ENCODE peak calls at places on chromosomes 2 and 18, in six cellular contexts. R, G, A, M, V and Z are unnamed samples.

GRCh38 chr2:191675807-191676667 is 1.9 kb upstream of the NABP1 start:
- DNase-seq in R (peak), G (peak), A (peak), M (no peak), V (peak), Z (no peak)

GRCh38 chr2:149472413-149472812 is 115.2 kb downstream of the MMADHC start:
- DNase-seq in R (no peak), G (no peak), A (no peak), M (no peak), V (no peak), Z (no peak)

GRCh38 chr2:85216051-85216431 is 82.8 kb downstream of the TCF7L1 start:
- DNase-seq in R (no peak), G (no peak), A (no peak), M (no peak), V (no peak), Z (no peak)

GRCh38 chr2:221254281-221254680 is 317.8 kb downstream of the EPHA4 start:
- DNase-seq in R (no peak), G (no peak), A (no peak), M (no peak), V (no peak), Z (no peak)

GRCh38 chr18:22109535-22109934 is 59.9 kb upstream of the GATA6 start:
- DNase-seq in R (no peak), G (no peak), A (no peak), M (no peak), V (no peak), Z (no peak)

GRCh38 chr2:86035371-86035882 is 70.3 kb downstream of the POLR1A start:
- DNase-seq in R (peak), G (no peak), A (no peak), M (no peak), V (no peak), Z (no peak)

GRCh38 chr2:76050196-76050595 is 339.5 kb upstream of the GCFC2 start:
- DNase-seq in R (no peak), G (no peak), A (peak), M (no peak), V (no peak), Z (no peak)

GRCh38 chr2:100188326-100188725 is 45.9 kb upstream of the AFF3 start:
- DNase-seq in R (no peak), G (no peak), A (no peak), M (no peak), V (no peak), Z (no peak)

GRCh38 chr2:100741880-100742814 is 77.8 kb upstream of the NPAS2 start:
- DNase-seq in R (no peak), G (no peak), A (no peak), M (no peak), V (no peak), Z (peak)

GRCh38 chr2:198930170-198930569 is 527.6 kb downstream of the SATB2 start:
- DNase-seq in R (no peak), G (no peak), A (peak), M (peak), V (no peak), Z (peak)

GRCh38 chr2:66845307-66845706 is 410.4 kb downstream of the MEIS1 start:
- DNase-seq in R (no peak), G (no peak), A (no peak), M (no peak), V (no peak), Z (no peak)

GRCh38 chr2:159506764-159507406 is 109.5 kb downstream of the BAZ2B start:
- DNase-seq in R (no peak), G (no peak), A (no peak), M (peak), V (no peak), Z (peak)